ENCODE peak calls at places on chromosomes 11 and 22, in nine cellular contexts. E is endothelial cell of umbilical vein, G is suprapubic skin, W is stomach, O is spleen, A is sigmoid colon, Y is H1, R is HL-60, U is transverse colon. L is an unnamed sample.
A peak's percentile ranks its signal among the peaks of the same experiment; 100 is the strongest.

GRCh38 chr11:2787816-2788750 is 88.3 kb upstream of the KCNQ1OT1 start:
- DNase-seq in O (peak; percentile 47), R (no peak), W (peak; percentile 45), A (peak; percentile 41), Y (peak; percentile 52), U (peak; percentile 6), E (no peak), G (peak; percentile 50), L (peak; percentile 14)

GRCh38 chr22:30206964-30207363 is 39.6 kb downstream of the LIF start:
- DNase-seq in A (peak; percentile 82), Y (no peak), O (no peak), R (no peak), W (peak; percentile 35), U (no peak), G (peak; percentile 90), E (peak; percentile 21), L (no peak)

GRCh38 chr11:17579451-17579850 is 32.4 kb downstream of the OTOG start:
- DNase-seq in R (no peak), E (no peak), W (peak; percentile 21), G (peak; percentile 44), Y (no peak), A (no peak), U (no peak), O (peak; percentile 51), L (no peak)

GRCh38 chr11:65503606-65503922 is 4.7 kb downstream of the MALAT1 start:
- DNase-seq in O (no peak), U (no peak), W (no peak), Y (no peak), A (no peak), R (no peak), G (no peak), E (no peak), L (no peak)

GRCh38 chr11:1373536-1374214 is 16.1 kb upstream of the BRSK2 start:
- DNase-seq in W (no peak), E (no peak), O (no peak), U (no peak), Y (no peak), A (no peak), G (no peak), R (no peak), L (no peak)

GRCh38 chr22:36134167-36134566 is 26.4 kb downstream of the APOL3 start:
- DNase-seq in E (no peak), Y (no peak), O (no peak), G (no peak), W (no peak), A (no peak), U (no peak), R (no peak), L (no peak)

GRCh38 chr11:94132823-94133408 is 4.3 kb downstream of the PANX1 start:
- DNase-seq in Y (no peak), W (no peak), G (no peak), R (no peak), E (no peak), O (no peak), U (no peak), A (no peak), L (no peak)

GRCh38 chr22:36192601-36193000 is 9.0 kb downstream of the APOL4 start:
- DNase-seq in A (no peak), U (no peak), Y (no peak), E (peak; percentile 19), W (no peak), O (no peak), R (no peak), G (no peak), L (no peak)

GRCh38 chr11:13054278-13054677 is 45.2 kb downstream of the RASSF10 start:
- DNase-seq in Y (no peak), W (no peak), G (no peak), U (no peak), O (no peak), E (no peak), A (no peak), R (no peak), L (no peak)

GRCh38 chr11:89625171-89625570 is 84.9 kb upstream of the TRIM77 start:
- DNase-seq in O (no peak), E (no peak), A (no peak), W (no peak), U (no peak), G (no peak), Y (no peak), R (no peak), L (no peak)

GRCh38 chr22:19121631-19122142 is 525 bp downstream of the DGCR2 start:
- DNase-seq in E (peak; percentile 54), R (peak; percentile 47), A (peak; percentile 80), Y (peak; percentile 63), O (peak; percentile 91), G (peak; percentile 86), W (peak; percentile 65), U (peak; percentile 64), L (peak; percentile 69)

GRCh38 chr11:46260161-46260560 is 17.3 kb upstream of the CREB3L1 start:
- DNase-seq in R (no peak), U (no peak), G (no peak), E (no peak), Y (no peak), O (no peak), A (no peak), W (no peak), L (no peak)

GRCh38 chr22:19478466-19479357 is at the start of gene UFD1:
- DNase-seq in E (no peak), U (peak; percentile 86), A (peak; percentile 91), O (peak; percentile 95), R (peak; percentile 65), Y (peak; percentile 88), G (peak; percentile 86), W (peak; percentile 81), L (peak; percentile 83)

GRCh38 chr11:126930100-126930841 is 70.3 kb downstream of the KIRREL3 start:
- DNase-seq in O (no peak), A (no peak), G (no peak), W (no peak), U (no peak), E (no peak), Y (no peak), R (no peak), L (no peak)

GRCh38 chr11:12717851-12718291 is 43.6 kb downstream of the TEAD1 start:
- DNase-seq in E (no peak), Y (peak; percentile 43), O (no peak), W (no peak), G (no peak), U (no peak), R (no peak), A (no peak), L (no peak)

GRCh38 chr11:27353593-27354358 is 9.2 kb downstream of the CCDC34 start:
- DNase-seq in A (no peak), Y (no peak), U (no peak), G (no peak), W (no peak), O (no peak), E (no peak), R (no peak), L (no peak)

GRCh38 chr11:66562907-66563583 is 5.4 kb downstream of the CTSF start:
- DNase-seq in R (no peak), E (no peak), A (no peak), U (no peak), Y (no peak), W (no peak), G (no peak), O (no peak), L (no peak)

GRCh38 chr11:69637956-69638871 is 2.7 kb upstream of the CCND1 start:
- DNase-seq in E (peak; percentile 72), G (no peak), R (no peak), U (peak; percentile 66), W (peak; percentile 77), Y (peak; percentile 87), A (peak; percentile 64), O (peak; percentile 80), L (peak; percentile 90)
- TF ChIP-seq POLR2AphosphoS5 in E (peak; percentile 18), G (no peak), R (no peak), U (no peak), W (no peak), Y (peak; percentile 51), A (no peak), O (peak; percentile 43), L (no peak)

GRCh38 chr22:50146440-50147228 is 23.9 kb upstream of the PANX2 start:
- DNase-seq in O (no peak), Y (no peak), A (peak; percentile 81), R (peak; percentile 57), G (peak; percentile 81), E (no peak), W (peak; percentile 68), U (peak; percentile 58), L (peak; percentile 67)
- TF ChIP-seq CTCF in O (peak; percentile 55), Y (no peak), A (peak; percentile 76), R (peak; percentile 92), G (peak; percentile 35), E (no peak), W (peak; percentile 76), U (peak; percentile 82), L (no peak)

DNA sequence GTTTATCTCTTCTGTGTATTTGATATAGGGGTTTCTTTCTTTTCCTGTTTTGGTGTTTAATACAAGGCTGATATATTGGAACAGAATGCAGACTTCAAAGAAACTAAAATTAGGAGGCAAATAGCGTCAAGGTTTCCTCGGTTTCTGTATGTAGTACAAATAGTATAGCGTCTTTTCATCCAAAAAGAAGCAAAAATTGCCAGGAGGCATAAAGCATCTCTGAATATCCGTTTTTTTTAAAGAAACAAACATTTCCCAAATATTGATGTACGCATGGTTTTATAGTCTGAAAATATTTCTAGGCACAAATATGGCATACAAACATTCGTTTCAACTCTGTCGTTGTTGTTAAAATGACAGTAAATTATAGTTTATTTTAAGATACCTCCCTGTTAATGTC is 17.1 kb upstream of the PAX6 start:
- DNase-seq in O (no peak), U (no peak), E (no peak), W (no peak), Y (no peak), R (no peak), G (no peak), A (no peak), L (no peak)
- TF ChIP-seq POLR2AphosphoS5 in O (no peak), U (no peak), E (no peak), W (no peak), Y (no peak), R (no peak), G (no peak), A (no peak), L (no peak)

GRCh38 chr11:57228600-57228999 is 8.4 kb downstream of the APLNR start:
- DNase-seq in O (no peak), U (no peak), R (no peak), Y (no peak), G (no peak), A (no peak), W (no peak), E (no peak), L (no peak)
- TF ChIP-seq CTCF in O (no peak), U (no peak), R (no peak), Y (no peak), G (no peak), A (no peak), W (no peak), E (no peak), L (no peak)

DNA sequence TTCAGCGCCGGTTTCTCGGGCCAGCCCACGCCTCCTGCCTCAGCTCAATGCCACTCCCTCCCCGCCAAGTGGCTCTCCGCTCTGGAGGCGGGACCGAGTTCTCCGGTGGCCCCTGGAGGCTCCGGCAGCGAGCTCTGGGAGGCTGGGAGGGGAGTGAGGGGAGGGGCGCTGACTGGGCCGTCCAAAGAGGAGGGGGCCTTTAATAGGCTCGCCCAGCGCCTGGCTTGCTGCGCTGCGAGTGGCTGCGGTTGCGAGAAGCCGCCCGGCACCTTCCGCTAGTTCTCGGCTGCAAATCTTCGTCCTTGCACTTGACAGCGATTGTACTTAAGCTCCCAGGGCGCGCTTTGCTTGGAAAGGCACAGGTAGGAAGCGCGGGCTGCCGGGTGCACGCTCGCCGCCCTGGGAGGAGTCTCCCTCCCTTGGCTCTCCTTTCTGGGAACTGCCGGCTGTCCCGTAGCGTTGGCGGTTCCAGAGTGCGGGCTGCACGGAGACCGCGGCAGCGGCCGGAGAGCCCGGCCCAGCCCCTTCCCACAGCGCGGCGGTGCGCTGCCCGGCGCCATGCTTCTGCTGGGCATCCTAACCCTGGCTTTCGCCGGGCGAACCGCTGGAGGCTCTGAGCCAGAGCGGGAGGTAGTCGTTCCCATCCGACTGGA is at the start of gene ADAMTS15:
- DNase-seq in E (peak; percentile 70), O (no peak), R (no peak), W (peak; percentile 86), U (peak; percentile 75), Y (peak; percentile 87), G (peak; percentile 91), A (peak; percentile 91), L (peak; percentile 91)
- TF ChIP-seq POLR2AphosphoS5 in E (no peak), O (peak; percentile 75), R (no peak), W (no peak), U (peak; percentile 26), Y (peak; percentile 30), G (no peak), A (peak; percentile 62), L (no peak)

L was measured in upper lobe of left lung.